ENCODE peak calls at places on chromosomes 2 and 18, in seven cellular contexts. H, X, V, I, Q, N and M are unnamed samples.

GRCh38 chr2:68031546-68032160 is 31.2 kb downstream of the C1D start:
- DNase-seq in N (peak), I (peak), H (peak), Q (peak), V (no peak), X (peak), M (peak)

GRCh38 chr18:54717673-54718435 is 110.4 kb upstream of the RAB27B start:
- DNase-seq in Q (peak), H (peak), I (no peak), N (no peak), X (peak), V (peak), M (no peak)

GRCh38 chr2:216687646-216688045 is 7.7 kb downstream of the IGFBP5 start:
- DNase-seq in V (no peak), X (no peak), H (no peak), N (no peak), I (no peak), Q (no peak), M (no peak)

GRCh38 chr18:36023336-36023735 is 44.0 kb downstream of the RPRD1A start:
- DNase-seq in Q (no peak), X (no peak), H (no peak), N (no peak), I (no peak), V (no peak), M (no peak)

GRCh38 chr2:219104107-219105050 is 43.7 kb upstream of the IHH start:
- DNase-seq in X (peak), H (peak), Q (peak), N (no peak), V (no peak), I (peak), M (no peak)

GRCh38 chr2:131093066-131093842 is at the start of gene FAM168B:
- DNase-seq in N (peak), I (peak), V (peak), H (peak), Q (peak), X (peak), M (peak)

GRCh38 chr2:40213616-40214015 is 238.3 kb downstream of the SLC8A1 start:
- DNase-seq in X (no peak), I (no peak), H (no peak), N (no peak), V (no peak), Q (no peak), M (no peak)

GRCh38 chr2:28898048-28898447 is 3.6 kb downstream of the WDR43 start:
- DNase-seq in I (no peak), Q (no peak), H (no peak), V (no peak), X (no peak), N (no peak), M (no peak)

GRCh38 chr2:46460241-46460921 is 19.0 kb upstream of the TMEM247 start:
- DNase-seq in N (no peak), V (peak), X (peak), I (no peak), Q (peak), H (no peak), M (no peak)

GRCh38 chr2:63788070-63788469 is 53.6 kb upstream of the UGP2 start:
- DNase-seq in X (no peak), N (no peak), H (peak), I (peak), Q (no peak), V (no peak), M (no peak)

GRCh38 chr2:1614564-1614963 is 129.8 kb downstream of the PXDN start:
- DNase-seq in X (no peak), V (no peak), N (no peak), H (no peak), I (no peak), Q (no peak), M (no peak)

GRCh38 chr2:217222511-217222910 is 362.6 kb upstream of the TNP1 start:
- DNase-seq in V (no peak), X (no peak), Q (no peak), H (no peak), N (no peak), I (no peak), M (no peak)

GRCh38 chr2:47653909-47654789 is 128.8 kb upstream of the MSH6 start:
- DNase-seq in N (no peak), X (peak), H (no peak), Q (peak), V (peak), I (peak), M (no peak)